ENCODE peak calls at places on chromosomes 5 and 9, in ten cellular contexts. Y is brain microvascular endothelial cell, L is SIG-M5, D is GDM1, W is putamen, P is ELF-1, C is body of pancreas, H is KBM-7, M is sciatic nerve, U is pancreas. B is an unnamed sample.

GRCh38 chr9:92535940-92536850 is at the start of gene ECM2:
- DNase-seq in Y (peak), L (no peak), D (no peak), W (peak), P (no peak), C (no peak), H (no peak), M (no peak), U (no peak), B (peak)

GRCh38 chr5:138986186-138986775 is 111.1 kb upstream of the LRRTM2 start:
- DNase-seq in Y (no peak), L (no peak), D (no peak), W (no peak), P (no peak), C (no peak), H (no peak), M (no peak), U (no peak), B (no peak)

GRCh38 chr5:95850391-95850894 is 27.9 kb upstream of the GLRX start:
- DNase-seq in Y (no peak), L (no peak), D (no peak), W (no peak), P (no peak), C (peak), H (no peak), M (no peak), U (peak), B (no peak)

GRCh38 chr5:116063950-116064349 is 20.9 kb upstream of the COMMD10 start:
- DNase-seq in Y (no peak), L (no peak), D (no peak), W (no peak), P (no peak), C (no peak), H (no peak), M (no peak), U (no peak), B (peak)

GRCh38 chr5:164097747-164098146 is 592.3 kb downstream of the MAT2B start:
- DNase-seq in Y (no peak), L (no peak), D (no peak), W (no peak), P (no peak), C (no peak), H (no peak), M (no peak), U (no peak), B (peak)

GRCh38 chr9:90458485-90458884 is 184.1 kb downstream of the DIRAS2 start:
- DNase-seq in Y (no peak), L (no peak), D (no peak), W (no peak), P (peak), C (peak), H (no peak), M (no peak), U (peak), B (no peak)

GRCh38 chr9:26975728-26976707 is 19.8 kb downstream of the IFT74 start:
- DNase-seq in Y (peak), L (no peak), D (peak), W (no peak), P (peak), C (peak), H (peak), M (no peak), U (peak), B (peak)

GRCh38 chr9:91186311-91187101 is 175.2 kb downstream of the AUH start:
- DNase-seq in Y (no peak), L (no peak), D (peak), W (no peak), P (no peak), C (no peak), H (no peak), M (no peak), U (no peak), B (peak)

GRCh38 chr9:104958756-104959155 is 30.8 kb upstream of the ABCA1 start:
- DNase-seq in Y (no peak), L (no peak), D (no peak), W (no peak), P (no peak), C (no peak), H (no peak), M (no peak), U (no peak), B (no peak)

GRCh38 chr9:135536166-135536565 is 9.8 kb upstream of the OBP2A start:
- DNase-seq in Y (peak), L (no peak), D (no peak), W (no peak), P (no peak), C (no peak), H (no peak), M (peak), U (no peak), B (peak)

GRCh38 chr9:35028341-35028740 is 38.8 kb downstream of the DNAJB5 start:
- DNase-seq in Y (no peak), L (no peak), D (no peak), W (no peak), P (no peak), C (no peak), H (no peak), M (no peak), U (no peak), B (no peak)